ENCODE peak calls at places on chromosomes 11 and 22, in six cellular contexts. T is fibroblast of lung, H is ovary, Z is iPS DF 6.9, O is tibial nerve, U is cardiac muscle cell. Y is an unnamed sample.

GRCh38 chr11:108743851-108744250 is 79.0 kb downstream of the DDX10 start:
- DNase-seq in O (no peak), H (no peak), U (no peak), Z (no peak), T (peak), Y (no peak)

GRCh38 chr11:109668973-109669634 is 247.1 kb downstream of the C11orf87 start:
- DNase-seq in H (no peak), Z (no peak), O (no peak), U (no peak), T (peak), Y (no peak)

GRCh38 chr11:126732981-126733380 is 267.6 kb downstream of the KIRREL3 start:
- DNase-seq in Z (no peak), U (no peak), T (no peak), O (no peak), H (no peak), Y (no peak)

GRCh38 chr22:47292546-47293320 is 530.3 kb downstream of the TBC1D22A start:
- DNase-seq in H (no peak), U (no peak), O (no peak), T (no peak), Z (no peak), Y (no peak)

GRCh38 chr22:45235101-45235777 is 5.5 kb downstream of the KIAA0930 start:
- DNase-seq in O (no peak), U (no peak), H (no peak), T (no peak), Z (no peak), Y (no peak)

GRCh38 chr11:117179048-117179999 is 781 bp downstream of the SIDT2 start:
- DNase-seq in O (no peak), H (peak), Z (no peak), U (peak), T (peak), Y (peak)

GRCh38 chr11:64148917-64149617 is 16.8 kb downstream of the MACROD1 start:
- DNase-seq in Z (no peak), O (no peak), U (no peak), H (no peak), T (no peak), Y (no peak)

GRCh38 chr11:125314264-125315087 is 149.9 kb downstream of the PKNOX2 start:
- DNase-seq in U (no peak), H (peak), O (no peak), Z (no peak), T (no peak), Y (no peak)

GRCh38 chr11:23201936-23202522 is 341.8 kb upstream of the CCDC179 start:
- DNase-seq in Z (no peak), T (no peak), U (no peak), O (no peak), H (no peak), Y (no peak)

GRCh38 chr22:46501701-46502100 is 35.7 kb downstream of the CELSR1 start:
- DNase-seq in O (no peak), H (no peak), U (no peak), T (peak), Z (no peak), Y (no peak)

GRCh38 chr22:45864959-45865496 is 111.9 kb downstream of the WNT7B start:
- DNase-seq in O (no peak), Z (no peak), U (no peak), T (no peak), H (no peak), Y (no peak)

GRCh38 chr11:73931039-73931645 is 19.7 kb upstream of the DNAJB13 start:
- DNase-seq in Z (peak), O (no peak), T (peak), U (peak), H (no peak), Y (no peak)

GRCh38 chr11:70272009-70272408 is 1.5 kb downstream of the PPFIA1 start:
- DNase-seq in O (no peak), Z (no peak), U (no peak), H (no peak), T (no peak), Y (no peak)
- H3K27ac ChIP-seq in O (no peak), Z (no peak), U (no peak), H (no peak), T (no peak), Y (no peak)

GRCh38 chr11:122440783-122441701 is 214.5 kb upstream of the UBASH3B start:
- DNase-seq in Z (peak), U (peak), O (peak), T (peak), H (peak), Y (no peak)

GRCh38 chr11:122439911-122440782 is 215.4 kb upstream of the UBASH3B start:
- DNase-seq in H (peak), Z (peak), U (peak), T (peak), O (no peak), Y (no peak)

GRCh38 chr11:122436188-122436555 is 219.3 kb upstream of the UBASH3B start:
- DNase-seq in O (no peak), Z (no peak), H (no peak), U (no peak), T (no peak), Y (no peak)

DNA sequence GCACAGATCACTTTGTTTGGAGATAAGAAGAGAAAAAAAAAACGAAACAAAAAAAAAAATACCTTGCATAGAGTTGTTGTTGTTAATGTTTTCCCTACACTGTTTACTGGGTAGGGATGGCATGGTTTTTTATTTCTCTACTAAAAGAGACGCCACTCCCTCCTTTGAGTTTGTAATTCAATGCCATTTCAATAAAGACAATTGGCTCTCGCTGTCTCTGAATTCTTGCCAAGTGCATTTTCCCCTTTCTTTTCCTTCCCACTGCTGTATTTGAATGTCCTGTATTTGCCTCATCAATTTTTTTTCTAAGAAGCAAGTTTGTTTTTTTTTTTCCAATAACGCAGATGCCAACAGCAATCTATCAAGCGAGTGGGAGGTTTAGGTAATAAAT is 213.8 kb upstream of the UBASH3B start:
- DNase-seq in O (no peak), Z (no peak), U (no peak), T (no peak), H (no peak), Y (no peak)
- H3K27ac ChIP-seq in O (peak), Z (no peak), U (no peak), T (no peak), H (no peak), Y (no peak)

GRCh38 chr11:36098976-36099375 is 155.1 kb downstream of the LDLRAD3 start:
- DNase-seq in T (no peak), U (no peak), Z (no peak), O (no peak), H (no peak), Y (no peak)

GRCh38 chr11:36095716-36096115 is 151.9 kb downstream of the LDLRAD3 start:
- DNase-seq in O (no peak), Z (no peak), U (no peak), H (no peak), T (peak), Y (no peak)

GRCh38 chr11:36101466-36101865 is 157.6 kb downstream of the LDLRAD3 start:
- DNase-seq in U (no peak), T (no peak), H (no peak), Z (no peak), O (no peak), Y (no peak)

GRCh38 chr11:36097219-36097650 is 153.4 kb downstream of the LDLRAD3 start:
- DNase-seq in H (no peak), O (no peak), U (no peak), Z (no peak), T (no peak), Y (no peak)

DNA sequence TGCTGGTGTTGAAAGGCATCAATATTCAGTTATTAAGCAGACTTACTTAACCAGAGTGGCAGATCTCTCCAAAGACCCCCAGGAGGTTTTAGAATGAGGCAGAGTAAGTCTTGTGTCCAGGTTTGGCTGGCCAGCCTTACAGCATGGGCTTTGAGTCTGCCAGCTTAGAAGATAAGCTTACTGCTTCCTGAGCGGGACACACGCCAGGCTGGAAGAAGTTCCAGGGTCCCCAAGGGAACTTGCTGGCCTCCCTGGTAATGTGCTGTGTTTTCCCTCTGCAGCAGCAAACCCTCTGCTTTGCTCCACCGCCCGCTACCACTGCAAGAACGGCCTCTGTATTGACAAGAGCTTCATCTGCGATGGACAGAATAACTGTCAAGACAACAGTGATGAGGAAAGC is 154.2 kb downstream of the LDLRAD3 start:
- DNase-seq in H (no peak), U (no peak), Z (no peak), T (no peak), O (no peak), Y (no peak)
- H3K27ac ChIP-seq in H (no peak), U (no peak), Z (no peak), T (no peak), O (no peak), Y (no peak)

DNA sequence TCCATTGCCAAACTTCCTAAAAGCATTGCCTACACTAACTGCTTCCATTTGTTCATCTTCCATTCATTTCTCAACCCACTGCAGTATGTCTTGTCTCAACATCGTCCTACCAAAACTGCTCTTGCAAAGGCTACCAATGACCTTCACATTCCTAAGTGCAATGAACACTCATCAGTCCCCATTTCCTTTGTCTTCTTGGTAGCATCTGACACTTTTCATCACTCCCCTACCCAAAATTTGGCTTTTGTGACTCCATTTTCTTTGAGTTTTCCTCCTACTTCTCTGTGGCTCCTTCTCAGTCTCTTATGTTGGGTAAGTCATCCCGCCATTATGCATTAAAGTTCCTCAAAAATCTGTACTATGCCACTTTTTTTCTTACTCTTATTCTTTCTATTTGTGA is 135.4 kb downstream of the CCDC81 start:
- DNase-seq in Z (no peak), T (no peak), H (no peak), O (no peak), U (no peak), Y (no peak)
- H3K27ac ChIP-seq in Z (no peak), T (no peak), H (no peak), O (no peak), U (no peak), Y (no peak)

DNA sequence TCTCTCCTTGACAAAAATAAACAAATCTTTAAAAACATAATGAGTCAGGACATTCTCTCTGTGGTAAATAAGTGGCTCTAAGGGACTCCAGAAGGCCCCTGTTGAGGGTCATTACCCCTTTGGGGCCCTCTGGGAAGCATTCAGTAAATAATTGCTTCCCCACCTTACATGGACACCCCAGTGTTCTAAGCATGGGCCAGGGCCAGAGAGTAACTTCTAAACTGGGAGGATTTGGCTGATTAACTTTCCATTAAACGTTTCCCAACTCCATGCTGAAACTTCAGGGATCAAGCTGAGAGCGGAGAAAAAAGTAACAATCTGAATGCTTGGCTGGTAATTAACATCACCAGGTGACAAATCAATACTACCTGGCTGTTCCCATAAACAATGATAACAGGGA is 783.9 kb upstream of the LRRC4C start:
- DNase-seq in T (no peak), O (no peak), H (no peak), Z (no peak), U (no peak), Y (no peak)
- H3K27ac ChIP-seq in T (no peak), O (no peak), H (no peak), Z (no peak), U (no peak), Y (no peak)